ENCODE peak calls at places on chromosomes 7 and 10, in nine cellular contexts. One of them, this sample, is unnamed.

GRCh38 chr10:38072552-38072951 is 21.6 kb upstream of the ZNF37A start:
- DNase-seq in activated T-cell treated with anti-CD3 and anti-CD28 coated beads for 1 hour: no peak
- DNase-seq in SK-N-SH: no peak
- DNase-seq in activated CD8-positive, alpha-beta memory T cell treated with anti-CD3 and anti-CD28 coated beads for 48 hours: no peak
- DNase-seq in mammary epithelial cell: no peak
- DNase-seq in NCI-H774: no peak
- DNase-seq in HL-60: no peak
- DNase-seq in stimulated activated effector memory CD8-positive, alpha-beta T cell treated with anti-CD3 and anti-CD28 coated beads, Interleukin-12 subunit alpha, Interleukin-12 subunit beta, amount 100 ng/mL, for 72 hours: no peak
- DNase-seq in NCI-H2107: no peak
- DNase-seq in this sample: no peak

GRCh38 chr10:5942471-5942870 is 34.9 kb downstream of the IL15RA start:
- DNase-seq in SK-N-SH: no peak
- DNase-seq in NCI-H2107: no peak
- DNase-seq in NCI-H774: no peak
- DNase-seq in mammary epithelial cell: no peak
- DNase-seq in stimulated activated effector memory CD8-positive, alpha-beta T cell treated with anti-CD3 and anti-CD28 coated beads, Interleukin-12 subunit alpha, Interleukin-12 subunit beta, amount 100 ng/mL, for 72 hours: no peak
- DNase-seq in activated CD8-positive, alpha-beta memory T cell treated with anti-CD3 and anti-CD28 coated beads for 48 hours: no peak
- DNase-seq in HL-60: no peak
- DNase-seq in activated T-cell treated with anti-CD3 and anti-CD28 coated beads for 1 hour: no peak
- DNase-seq in this sample: no peak

GRCh38 chr7:124879771-124880170 is 49.9 kb downstream of the POT1 start:
- DNase-seq in activated CD8-positive, alpha-beta memory T cell treated with anti-CD3 and anti-CD28 coated beads for 48 hours: no peak
- DNase-seq in stimulated activated effector memory CD8-positive, alpha-beta T cell treated with anti-CD3 and anti-CD28 coated beads, Interleukin-12 subunit alpha, Interleukin-12 subunit beta, amount 100 ng/mL, for 72 hours: no peak
- DNase-seq in activated T-cell treated with anti-CD3 and anti-CD28 coated beads for 1 hour: no peak
- DNase-seq in mammary epithelial cell: no peak
- DNase-seq in NCI-H2107: no peak
- DNase-seq in NCI-H774: no peak
- DNase-seq in SK-N-SH: no peak
- DNase-seq in HL-60: no peak
- DNase-seq in this sample: no peak

GRCh38 chr7:137685439-137686164 is 161.2 kb downstream of the DGKI start:
- DNase-seq in stimulated activated effector memory CD8-positive, alpha-beta T cell treated with anti-CD3 and anti-CD28 coated beads, Interleukin-12 subunit alpha, Interleukin-12 subunit beta, amount 100 ng/mL, for 72 hours: no peak
- DNase-seq in HL-60: no peak
- DNase-seq in NCI-H774: no peak
- DNase-seq in SK-N-SH: no peak
- DNase-seq in NCI-H2107: no peak
- DNase-seq in activated CD8-positive, alpha-beta memory T cell treated with anti-CD3 and anti-CD28 coated beads for 48 hours: no peak
- DNase-seq in activated T-cell treated with anti-CD3 and anti-CD28 coated beads for 1 hour: no peak
- DNase-seq in mammary epithelial cell: no peak
- DNase-seq in this sample: no peak

GRCh38 chr10:68332259-68333057 is at the start of gene PBLD:
- DNase-seq in mammary epithelial cell: peak
- DNase-seq in NCI-H2107: peak
- DNase-seq in SK-N-SH: peak
- DNase-seq in activated T-cell treated with anti-CD3 and anti-CD28 coated beads for 1 hour: peak
- DNase-seq in HL-60: peak
- DNase-seq in stimulated activated effector memory CD8-positive, alpha-beta T cell treated with anti-CD3 and anti-CD28 coated beads, Interleukin-12 subunit alpha, Interleukin-12 subunit beta, amount 100 ng/mL, for 72 hours: peak
- DNase-seq in activated CD8-positive, alpha-beta memory T cell treated with anti-CD3 and anti-CD28 coated beads for 48 hours: peak
- DNase-seq in NCI-H774: peak
- DNase-seq in this sample: peak

GRCh38 chr7:111958889-111959288 is 247.3 kb downstream of the DOCK4 start:
- DNase-seq in NCI-H2107: peak
- DNase-seq in HL-60: no peak
- DNase-seq in activated T-cell treated with anti-CD3 and anti-CD28 coated beads for 1 hour: no peak
- DNase-seq in NCI-H774: no peak
- DNase-seq in mammary epithelial cell: peak
- DNase-seq in stimulated activated effector memory CD8-positive, alpha-beta T cell treated with anti-CD3 and anti-CD28 coated beads, Interleukin-12 subunit alpha, Interleukin-12 subunit beta, amount 100 ng/mL, for 72 hours: no peak
- DNase-seq in SK-N-SH: peak
- DNase-seq in activated CD8-positive, alpha-beta memory T cell treated with anti-CD3 and anti-CD28 coated beads for 48 hours: no peak
- DNase-seq in this sample: no peak

GRCh38 chr7:151249732-151250072 is 1.2 kb upstream of the SMARCD3 start:
- DNase-seq in activated T-cell treated with anti-CD3 and anti-CD28 coated beads for 1 hour: no peak
- DNase-seq in NCI-H774: no peak
- DNase-seq in SK-N-SH: peak
- DNase-seq in stimulated activated effector memory CD8-positive, alpha-beta T cell treated with anti-CD3 and anti-CD28 coated beads, Interleukin-12 subunit alpha, Interleukin-12 subunit beta, amount 100 ng/mL, for 72 hours: no peak
- DNase-seq in HL-60: no peak
- DNase-seq in NCI-H2107: no peak
- DNase-seq in activated CD8-positive, alpha-beta memory T cell treated with anti-CD3 and anti-CD28 coated beads for 48 hours: no peak
- DNase-seq in mammary epithelial cell: no peak
- DNase-seq in this sample: no peak

GRCh38 chr7:110944966-110945644 is 145.8 kb upstream of the LRRN3 start:
- DNase-seq in HL-60: no peak
- DNase-seq in mammary epithelial cell: no peak
- DNase-seq in activated CD8-positive, alpha-beta memory T cell treated with anti-CD3 and anti-CD28 coated beads for 48 hours: no peak
- DNase-seq in NCI-H2107: no peak
- DNase-seq in activated T-cell treated with anti-CD3 and anti-CD28 coated beads for 1 hour: no peak
- DNase-seq in NCI-H774: no peak
- DNase-seq in stimulated activated effector memory CD8-positive, alpha-beta T cell treated with anti-CD3 and anti-CD28 coated beads, Interleukin-12 subunit alpha, Interleukin-12 subunit beta, amount 100 ng/mL, for 72 hours: no peak
- DNase-seq in SK-N-SH: no peak
- DNase-seq in this sample: no peak

GRCh38 chr7:95780665-95781064 is 8.3 kb downstream of the DYNC1I1 start:
- DNase-seq in HL-60: no peak
- DNase-seq in SK-N-SH: no peak
- DNase-seq in mammary epithelial cell: no peak
- DNase-seq in NCI-H2107: no peak
- DNase-seq in NCI-H774: no peak
- DNase-seq in stimulated activated effector memory CD8-positive, alpha-beta T cell treated with anti-CD3 and anti-CD28 coated beads, Interleukin-12 subunit alpha, Interleukin-12 subunit beta, amount 100 ng/mL, for 72 hours: no peak
- DNase-seq in activated T-cell treated with anti-CD3 and anti-CD28 coated beads for 1 hour: no peak
- DNase-seq in activated CD8-positive, alpha-beta memory T cell treated with anti-CD3 and anti-CD28 coated beads for 48 hours: no peak
- DNase-seq in this sample: no peak

GRCh38 chr7:55469271-55469681 is 103.0 kb downstream of the VOPP1 start:
- DNase-seq in HL-60: no peak
- DNase-seq in stimulated activated effector memory CD8-positive, alpha-beta T cell treated with anti-CD3 and anti-CD28 coated beads, Interleukin-12 subunit alpha, Interleukin-12 subunit beta, amount 100 ng/mL, for 72 hours: no peak
- DNase-seq in activated T-cell treated with anti-CD3 and anti-CD28 coated beads for 1 hour: no peak
- DNase-seq in NCI-H774: no peak
- DNase-seq in mammary epithelial cell: no peak
- DNase-seq in SK-N-SH: peak
- DNase-seq in NCI-H2107: peak
- DNase-seq in activated CD8-positive, alpha-beta memory T cell treated with anti-CD3 and anti-CD28 coated beads for 48 hours: no peak
- DNase-seq in this sample: no peak

GRCh38 chr7:2802504-2803341 is 41.4 kb downstream of the GNA12 start:
- DNase-seq in NCI-H774: no peak
- DNase-seq in NCI-H2107: no peak
- DNase-seq in mammary epithelial cell: no peak
- DNase-seq in HL-60: no peak
- DNase-seq in SK-N-SH: no peak
- DNase-seq in stimulated activated effector memory CD8-positive, alpha-beta T cell treated with anti-CD3 and anti-CD28 coated beads, Interleukin-12 subunit alpha, Interleukin-12 subunit beta, amount 100 ng/mL, for 72 hours: no peak
- DNase-seq in activated T-cell treated with anti-CD3 and anti-CD28 coated beads for 1 hour: no peak
- DNase-seq in activated CD8-positive, alpha-beta memory T cell treated with anti-CD3 and anti-CD28 coated beads for 48 hours: no peak
- DNase-seq in this sample: no peak

GRCh38 chr10:89466599-89467035 is 52.2 kb downstream of the IFIT5 start:
- DNase-seq in NCI-H2107: no peak
- DNase-seq in mammary epithelial cell: peak
- DNase-seq in HL-60: peak
- DNase-seq in activated T-cell treated with anti-CD3 and anti-CD28 coated beads for 1 hour: no peak
- DNase-seq in NCI-H774: peak
- DNase-seq in activated CD8-positive, alpha-beta memory T cell treated with anti-CD3 and anti-CD28 coated beads for 48 hours: no peak
- DNase-seq in stimulated activated effector memory CD8-positive, alpha-beta T cell treated with anti-CD3 and anti-CD28 coated beads, Interleukin-12 subunit alpha, Interleukin-12 subunit beta, amount 100 ng/mL, for 72 hours: no peak
- DNase-seq in SK-N-SH: peak
- DNase-seq in this sample: no peak

GRCh38 chr7:34675749-34676374 is 17.8 kb downstream of the NPSR1 start:
- DNase-seq in NCI-H2107: no peak
- DNase-seq in activated CD8-positive, alpha-beta memory T cell treated with anti-CD3 and anti-CD28 coated beads for 48 hours: no peak
- DNase-seq in SK-N-SH: peak
- DNase-seq in mammary epithelial cell: no peak
- DNase-seq in HL-60: peak
- DNase-seq in activated T-cell treated with anti-CD3 and anti-CD28 coated beads for 1 hour: no peak
- DNase-seq in stimulated activated effector memory CD8-positive, alpha-beta T cell treated with anti-CD3 and anti-CD28 coated beads, Interleukin-12 subunit alpha, Interleukin-12 subunit beta, amount 100 ng/mL, for 72 hours: no peak
- DNase-seq in NCI-H774: no peak
- DNase-seq in this sample: no peak

GRCh38 chr7:55104123-55104522 is 85.3 kb downstream of the EGFR start:
- DNase-seq in activated T-cell treated with anti-CD3 and anti-CD28 coated beads for 1 hour: no peak
- DNase-seq in SK-N-SH: no peak
- DNase-seq in NCI-H774: no peak
- DNase-seq in HL-60: no peak
- DNase-seq in NCI-H2107: no peak
- DNase-seq in stimulated activated effector memory CD8-positive, alpha-beta T cell treated with anti-CD3 and anti-CD28 coated beads, Interleukin-12 subunit alpha, Interleukin-12 subunit beta, amount 100 ng/mL, for 72 hours: no peak
- DNase-seq in mammary epithelial cell: no peak
- DNase-seq in activated CD8-positive, alpha-beta memory T cell treated with anti-CD3 and anti-CD28 coated beads for 48 hours: no peak
- DNase-seq in this sample: no peak

GRCh38 chr7:87548123-87548919 is 52.4 kb downstream of the ABCB1 start:
- DNase-seq in stimulated activated effector memory CD8-positive, alpha-beta T cell treated with anti-CD3 and anti-CD28 coated beads, Interleukin-12 subunit alpha, Interleukin-12 subunit beta, amount 100 ng/mL, for 72 hours: no peak
- DNase-seq in activated CD8-positive, alpha-beta memory T cell treated with anti-CD3 and anti-CD28 coated beads for 48 hours: no peak
- DNase-seq in HL-60: no peak
- DNase-seq in SK-N-SH: no peak
- DNase-seq in mammary epithelial cell: no peak
- DNase-seq in activated T-cell treated with anti-CD3 and anti-CD28 coated beads for 1 hour: no peak
- DNase-seq in NCI-H774: no peak
- DNase-seq in NCI-H2107: no peak
- DNase-seq in this sample: no peak

GRCh38 chr10:11782793-11783557 is 40.2 kb upstream of the PROSER2 start:
- DNase-seq in stimulated activated effector memory CD8-positive, alpha-beta T cell treated with anti-CD3 and anti-CD28 coated beads, Interleukin-12 subunit alpha, Interleukin-12 subunit beta, amount 100 ng/mL, for 72 hours: no peak
- DNase-seq in HL-60: peak
- DNase-seq in mammary epithelial cell: peak
- DNase-seq in activated CD8-positive, alpha-beta memory T cell treated with anti-CD3 and anti-CD28 coated beads for 48 hours: no peak
- DNase-seq in NCI-H774: peak
- DNase-seq in activated T-cell treated with anti-CD3 and anti-CD28 coated beads for 1 hour: no peak
- DNase-seq in SK-N-SH: peak
- DNase-seq in NCI-H2107: peak
- DNase-seq in this sample: peak